ENCODE peak calls at places on chromosome 16, in five cellular contexts. U, J, S, E and Z are unnamed samples.

GRCh38 chr16:2034695-2035430 is 8.2 kb downstream of the NHERF2 start:
- DNase-seq in U (no peak), J (no peak), S (no peak), E (no peak), Z (no peak)

GRCh38 chr16:89155851-89156739 is 15.5 kb upstream of the CDH15 start:
- DNase-seq in U (no peak), J (no peak), S (no peak), E (no peak), Z (no peak)

GRCh38 chr16:2482181-2483107 is 7.5 kb downstream of the TBC1D24 start:
- DNase-seq in U (no peak), J (no peak), S (no peak), E (no peak), Z (peak; percentile 47)

GRCh38 chr16:83882118-83882879 is 16.6 kb upstream of the MLYCD start:
- DNase-seq in U (no peak), J (no peak), S (no peak), E (no peak), Z (no peak)

GRCh38 chr16:50938923-50939322 is 197.0 kb downstream of the CYLD start:
- DNase-seq in U (no peak), J (no peak), S (no peak), E (no peak), Z (no peak)

GRCh38 chr16:7233963-7234362 is 98.7 kb upstream of the RBFOX1 start:
- DNase-seq in U (no peak), J (no peak), S (no peak), E (no peak), Z (no peak)

GRCh38 chr16:69553332-69553731 is 12.4 kb upstream of the NFAT5 start:
- DNase-seq in U (no peak), J (no peak), S (no peak), E (no peak), Z (no peak)

GRCh38 chr16:3266873-3267537 is 10.6 kb upstream of the MEFV start:
- DNase-seq in U (no peak), J (no peak), S (no peak), E (no peak), Z (no peak)

GRCh38 chr16:68235105-68235881 is 634 bp downstream of the ESRP2 start:
- DNase-seq in U (no peak), J (peak; percentile 80), S (no peak), E (no peak), Z (peak; percentile 73)

GRCh38 chr16:76800196-76800595 is 390.8 kb upstream of the MON1B start:
- DNase-seq in U (no peak), J (no peak), S (no peak), E (no peak), Z (no peak)

GRCh38 chr16:80883816-80884215 is 79.4 kb upstream of the CDYL2 start:
- DNase-seq in U (no peak), J (no peak), S (no peak), E (no peak), Z (no peak)

GRCh38 chr16:20598832-20599469 is 22.8 kb upstream of the ACSM2B start:
- DNase-seq in U (no peak), J (no peak), S (no peak), E (no peak), Z (no peak)

GRCh38 chr16:71513302-71513701 is 12.9 kb upstream of the CHST4 start:
- DNase-seq in U (no peak), J (no peak), S (no peak), E (no peak), Z (no peak)

GRCh38 chr16:67438824-67439393 is 8.0 kb downstream of the HSD11B2 start:
- DNase-seq in U (no peak), J (no peak), S (no peak), E (no peak), Z (no peak)

GRCh38 chr16:61413026-61413425 is 623.2 kb downstream of the CDH8 start:
- DNase-seq in U (no peak), J (no peak), S (no peak), E (no peak), Z (no peak)